ENCODE peak calls at places on chromosomes 6 and 20, in four cellular contexts. U, W, R and Q are unnamed samples.

GRCh38 chr6:99334526-99335127 is 14.8 kb downstream of the FAXC start:
- DNase-seq in R (peak; percentile 37), U (peak; percentile 66), W (no peak), Q (peak; percentile 75)

GRCh38 chr6:138404666-138405337 is 779 bp downstream of the HEBP2 start:
- DNase-seq in U (no peak), W (no peak), R (no peak), Q (no peak)

GRCh38 chr6:29376003-29376402 is 912 bp upstream of the OR12D3 start:
- DNase-seq in R (no peak), W (no peak), U (no peak), Q (peak; percentile 11)

GRCh38 chr6:26186652-26187051 is 99.4 kb downstream of the HFE start:
- DNase-seq in R (no peak), W (no peak), U (no peak), Q (no peak)

GRCh38 chr20:7214081-7214740 is 446.7 kb downstream of the BMP2 start:
- DNase-seq in R (peak; percentile 50), W (peak; percentile 27), U (no peak), Q (peak; percentile 5)

GRCh38 chr6:31008165-31008564 is 2.1 kb upstream of the MUC22 start:
- DNase-seq in W (no peak), R (no peak), U (no peak), Q (peak; percentile 16)

GRCh38 chr20:29878281-29878741 is 1379.2 kb upstream of the DEFB115 start:
- DNase-seq in W (no peak), U (no peak), R (no peak), Q (no peak)

GRCh38 chr6:53811082-53811481 is 16.3 kb downstream of the LRRC1 start:
- DNase-seq in U (no peak), R (peak; percentile 41), W (no peak), Q (peak; percentile 88)

GRCh38 chr6:154457881-154458284 is 52.6 kb downstream of the CNKSR3 start:
- DNase-seq in U (no peak), R (no peak), W (no peak), Q (no peak)

GRCh38 chr20:38315290-38315966 is 11.5 kb downstream of the BPI start:
- DNase-seq in R (no peak), W (no peak), U (peak; percentile 41), Q (no peak)

GRCh38 chr6:109300874-109301273 is 81.4 kb downstream of the CD164 start:
- DNase-seq in W (no peak), R (no peak), U (no peak), Q (no peak)

GRCh38 chr20:57432874-57433491 is 41.8 kb downstream of the RBM38 start:
- DNase-seq in W (no peak), R (no peak), U (no peak), Q (no peak)

GRCh38 chr6:145091102-145091826 is 644.1 kb downstream of the EPM2A start:
- DNase-seq in W (no peak), U (no peak), R (no peak), Q (no peak)

GRCh38 chr20:52331655-52332054 is 140.1 kb upstream of the ZFP64 start:
- DNase-seq in R (no peak), U (no peak), W (no peak), Q (no peak)

GRCh38 chr6:104118274-104118673 is 741.4 kb downstream of the HACE1 start:
- DNase-seq in W (no peak), U (no peak), R (no peak), Q (peak; percentile 25)

GRCh38 chr6:24614048-24614420 is 32.0 kb downstream of the KIAA0319 start:
- DNase-seq in W (no peak), U (no peak), R (no peak), Q (no peak)

GRCh38 chr6:42450314-42451145 is 1.2 kb downstream of the TRERF1 start:
- DNase-seq in W (no peak), R (no peak), U (peak; percentile 33), Q (peak; percentile 42)

GRCh38 chr20:35252037-35252461 is 25.6 kb downstream of the MMP24 start:
- DNase-seq in W (no peak), R (no peak), U (no peak), Q (no peak)

GRCh38 chr6:86728976-86729375 is 208.4 kb upstream of the HTR1E start:
- DNase-seq in W (no peak), U (no peak), R (no peak), Q (no peak)

GRCh38 chr20:63625771-63626423 is 1.0 kb downstream of the GMEB2 start:
- DNase-seq in R (no peak), W (no peak), U (peak; percentile 17), Q (peak; percentile 54)

GRCh38 chr6:43391448-43392031 is 22.1 kb upstream of the ZNF318 start:
- DNase-seq in U (no peak), R (no peak), W (no peak), Q (no peak)

GRCh38 chr20:41570552-41570951 is 47.6 kb downstream of the CHD6 start:
- DNase-seq in W (no peak), R (no peak), U (peak; percentile 28), Q (no peak)

GRCh38 chr6:151773382-151773781 is 34.1 kb upstream of the ESR1 start:
- DNase-seq in W (no peak), U (no peak), R (no peak), Q (no peak)

GRCh38 chr20:57580478-57581201 is 19.7 kb downstream of the PCK1 start:
- DNase-seq in U (no peak), R (no peak), W (no peak), Q (no peak)

GRCh38 chr20:25283221-25283951 is 35.5 kb downstream of the PYGB start:
- DNase-seq in W (no peak), R (no peak), U (no peak), Q (no peak)

DNA sequence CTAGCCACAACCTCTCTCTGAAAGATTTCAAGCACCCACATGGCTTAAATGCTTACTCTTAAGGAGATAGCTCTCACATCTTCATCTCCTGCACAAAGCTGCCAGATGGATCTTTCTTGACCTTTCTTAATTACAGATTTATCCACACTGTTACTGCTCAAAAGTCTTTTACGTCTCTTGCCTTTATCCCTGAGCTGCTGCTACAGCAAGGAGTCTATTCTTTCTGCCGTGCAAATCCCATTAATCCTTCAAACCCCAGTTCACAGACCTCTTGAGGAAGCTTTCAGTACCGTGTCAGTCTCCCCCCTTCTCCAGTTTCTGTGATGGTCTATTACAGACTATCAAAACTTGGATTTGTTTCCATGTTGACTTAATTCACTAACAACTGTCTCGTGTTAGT is 54.6 kb downstream of the B4GALT5 start:
- DNase-seq in W (no peak), R (no peak), U (no peak), Q (no peak)
- H3K4me1 ChIP-seq in W (peaks cover 18% of the 10 kb centered on the region), R (peaks cover 14% of the 10 kb centered on the region), U (peaks cover 14% of the 10 kb centered on the region), Q (peaks cover 18% of the 10 kb centered on the region)

GRCh38 chr6:167299641-167300308 is 8.7 kb downstream of the UNC93A start:
- DNase-seq in U (no peak), R (no peak), W (no peak), Q (no peak)
- H2AK5ac ChIP-seq in U (no peak overlapping the region), R (no peak overlapping the region), W (no peak overlapping the region), Q (no peak overlapping the region)

GRCh38 chr20:23857954-23858565 is 21.5 kb downstream of the CST5 start:
- DNase-seq in R (peak; percentile 66), W (no peak), U (no peak), Q (peak; percentile 40)

GRCh38 chr20:23856226-23856625 is 23.3 kb downstream of the CST5 start:
- DNase-seq in U (no peak), W (no peak), R (no peak), Q (no peak)

DNA sequence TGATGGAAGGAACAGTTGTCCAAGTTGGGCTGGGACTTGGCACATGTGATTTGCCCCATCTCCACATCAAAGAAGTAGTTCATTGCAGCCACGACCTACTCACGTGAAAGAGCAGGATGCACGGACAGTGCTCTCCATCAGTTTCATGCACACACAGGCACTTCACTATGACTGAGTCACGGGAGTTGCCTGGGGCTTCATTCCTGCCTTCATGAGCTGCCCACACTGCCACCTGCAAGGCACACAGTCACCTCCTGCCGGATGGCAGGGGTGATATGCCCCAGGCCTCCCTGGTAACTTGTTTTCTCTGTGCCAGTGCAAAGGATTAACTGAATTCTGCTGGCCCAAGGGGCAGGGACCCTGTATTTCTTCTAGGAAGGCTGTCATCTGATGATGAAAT is 22.8 kb downstream of the CST5 start:
- DNase-seq in U (no peak), R (no peak), W (no peak), Q (no peak)
- H4K5ac ChIP-seq in U (no peak overlapping the region), R (no peak overlapping the region), W (no peak overlapping the region), Q (no peak overlapping the region)

GRCh38 chr20:44597516-44597915 is 15.1 kb downstream of the PKIG start:
- DNase-seq in U (no peak), R (no peak), W (no peak), Q (no peak)
- H3K4me1 ChIP-seq in U (peaks cover 40% of the 10 kb centered on the region), R (peaks cover 8% of the 10 kb centered on the region), W (peaks cover 14% of the 10 kb centered on the region), Q (no peaks in the 10 kb centered on the region)

GRCh38 chr6:44422534-44422933 is 35.0 kb downstream of the CDC5L start:
- DNase-seq in W (no peak), R (no peak), U (no peak), Q (no peak)
- H2AK5ac ChIP-seq in W (no peak overlapping the region), R (no peak overlapping the region), U (no peak overlapping the region), Q (no peak overlapping the region)

GRCh38 chr6:162373868-162374267 is 353.7 kb downstream of the PRKN start:
- DNase-seq in U (no peak), W (no peak), R (no peak), Q (no peak)

GRCh38 chr6:162379762-162380409 is 347.7 kb downstream of the PRKN start:
- DNase-seq in U (no peak), W (no peak), R (no peak), Q (no peak)

GRCh38 chr6:162372092-162372491 is 355.5 kb downstream of the PRKN start:
- DNase-seq in R (no peak), U (no peak), W (no peak), Q (no peak)

GRCh38 chr6:162373192-162373591 is 354.4 kb downstream of the PRKN start:
- DNase-seq in R (no peak), U (no peak), W (no peak), Q (no peak)

DNA sequence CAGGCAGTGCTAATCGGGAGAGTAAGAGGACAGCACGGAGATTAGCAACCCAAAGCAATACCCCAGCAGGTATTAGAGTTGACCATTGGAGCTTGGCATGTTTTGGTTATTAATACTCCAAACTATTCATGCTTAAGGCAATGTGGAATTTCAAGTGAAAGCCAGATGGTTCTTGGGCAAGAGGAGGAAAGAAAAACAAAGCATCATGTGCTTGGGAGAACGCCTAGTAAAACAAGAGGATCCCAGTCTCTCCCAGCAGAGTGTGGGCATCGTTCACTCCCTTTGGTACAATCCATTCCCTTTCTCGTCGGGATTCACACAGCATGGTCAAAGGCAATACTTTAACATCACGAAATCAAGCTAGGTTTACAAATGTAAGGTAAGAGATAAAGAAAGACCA is 349.8 kb downstream of the PRKN start:
- DNase-seq in U (no peak), W (no peak), R (no peak), Q (no peak)
- H4K5ac ChIP-seq in U (no peak overlapping the region), W (no peak overlapping the region), R (no peak overlapping the region), Q (no peak overlapping the region)